ENCODE peak calls at places on chromosome 4, in five cellular contexts. One of them, this sample, is unnamed.

GRCh38 chr4:184268574-184269160 is 51.0 kb upstream of the ENPP6 start:
- DNase-seq in cardiac fibroblast: no peak
- DNase-seq in suprapubic skin: no peak
- DNase-seq in MCF 10A: no peak
- DNase-seq in stimulated activated CD4-positive, alpha-beta T cell treated with anti-CD3 and anti-CD28 coated beads, Interleukin-1b, Interleukin-23, amount 100 ng/mL, for 1 hour: no peak
- DNase-seq in this sample: peak

GRCh38 chr4:26238426-26238781 is 82.4 kb upstream of the RBPJ start:
- DNase-seq in suprapubic skin: no peak
- DNase-seq in stimulated activated CD4-positive, alpha-beta T cell treated with anti-CD3 and anti-CD28 coated beads, Interleukin-1b, Interleukin-23, amount 100 ng/mL, for 1 hour: no peak
- DNase-seq in cardiac fibroblast: no peak
- DNase-seq in MCF 10A: no peak
- DNase-seq in this sample: no peak

GRCh38 chr4:81604683-81605082 is 133.0 kb upstream of the RASGEF1B start:
- DNase-seq in cardiac fibroblast: no peak
- DNase-seq in MCF 10A: no peak
- DNase-seq in stimulated activated CD4-positive, alpha-beta T cell treated with anti-CD3 and anti-CD28 coated beads, Interleukin-1b, Interleukin-23, amount 100 ng/mL, for 1 hour: no peak
- DNase-seq in suprapubic skin: no peak
- DNase-seq in this sample: no peak

GRCh38 chr4:158788608-158789007 is 19.8 kb downstream of the FNIP2 start:
- DNase-seq in cardiac fibroblast: peak
- DNase-seq in stimulated activated CD4-positive, alpha-beta T cell treated with anti-CD3 and anti-CD28 coated beads, Interleukin-1b, Interleukin-23, amount 100 ng/mL, for 1 hour: no peak
- DNase-seq in MCF 10A: no peak
- DNase-seq in suprapubic skin: no peak
- DNase-seq in this sample: no peak

GRCh38 chr4:37816719-37817118 is 9.8 kb upstream of the PGM2 start:
- DNase-seq in stimulated activated CD4-positive, alpha-beta T cell treated with anti-CD3 and anti-CD28 coated beads, Interleukin-1b, Interleukin-23, amount 100 ng/mL, for 1 hour: no peak
- DNase-seq in MCF 10A: no peak
- DNase-seq in cardiac fibroblast: no peak
- DNase-seq in suprapubic skin: no peak
- DNase-seq in this sample: no peak

GRCh38 chr4:128394778-128395177 is 107.2 kb upstream of the PGRMC2 start:
- DNase-seq in MCF 10A: no peak
- DNase-seq in cardiac fibroblast: no peak
- DNase-seq in suprapubic skin: no peak
- DNase-seq in stimulated activated CD4-positive, alpha-beta T cell treated with anti-CD3 and anti-CD28 coated beads, Interleukin-1b, Interleukin-23, amount 100 ng/mL, for 1 hour: no peak
- DNase-seq in this sample: no peak

GRCh38 chr4:148293571-148293970 is 148.6 kb downstream of the NR3C2 start:
- DNase-seq in suprapubic skin: no peak
- DNase-seq in MCF 10A: no peak
- DNase-seq in cardiac fibroblast: no peak
- DNase-seq in stimulated activated CD4-positive, alpha-beta T cell treated with anti-CD3 and anti-CD28 coated beads, Interleukin-1b, Interleukin-23, amount 100 ng/mL, for 1 hour: no peak
- DNase-seq in this sample: no peak

GRCh38 chr4:161762796-161763195 is 401.0 kb downstream of the FSTL5 start:
- DNase-seq in suprapubic skin: no peak
- DNase-seq in cardiac fibroblast: peak
- DNase-seq in MCF 10A: peak
- DNase-seq in stimulated activated CD4-positive, alpha-beta T cell treated with anti-CD3 and anti-CD28 coated beads, Interleukin-1b, Interleukin-23, amount 100 ng/mL, for 1 hour: no peak
- DNase-seq in this sample: no peak

GRCh38 chr4:156892695-156893211 is 78.8 kb downstream of the PDGFC start:
- DNase-seq in MCF 10A: no peak
- DNase-seq in suprapubic skin: no peak
- DNase-seq in cardiac fibroblast: no peak
- DNase-seq in stimulated activated CD4-positive, alpha-beta T cell treated with anti-CD3 and anti-CD28 coated beads, Interleukin-1b, Interleukin-23, amount 100 ng/mL, for 1 hour: no peak
- DNase-seq in this sample: no peak

GRCh38 chr4:114072781-114073180 is 93.3 kb upstream of the ARSJ start:
- DNase-seq in MCF 10A: no peak
- DNase-seq in suprapubic skin: no peak
- DNase-seq in cardiac fibroblast: no peak
- DNase-seq in stimulated activated CD4-positive, alpha-beta T cell treated with anti-CD3 and anti-CD28 coated beads, Interleukin-1b, Interleukin-23, amount 100 ng/mL, for 1 hour: no peak
- DNase-seq in this sample: no peak

This sample was measured in RKO.